ENCODE peak calls at places on chromosomes 1 and 21, in five cellular contexts. G is left lung, R is neural crest cell, H is epithelial cell of esophagus, U is uterus. V is an unnamed sample.

GRCh38 chr1:7572654-7573152 is 198.4 kb upstream of the VAMP3 start:
- DNase-seq in G (peak), U (no peak), R (no peak), H (peak), V (no peak)

GRCh38 chr1:10434590-10434989 is 4.4 kb downstream of the CENPS start:
- DNase-seq in G (no peak), U (no peak), R (no peak), H (no peak), V (no peak)

GRCh38 chr1:31479801-31480200 is 66.8 kb downstream of the SERINC2 start:
- DNase-seq in R (no peak), U (no peak), H (peak), G (no peak), V (no peak)

GRCh38 chr21:19640964-19641363 is 1237.4 kb upstream of the TMPRSS15 start:
- DNase-seq in H (no peak), R (no peak), U (no peak), G (no peak), V (no peak)

GRCh38 chr1:51714374-51715019 is 97.6 kb downstream of the OSBPL9 start:
- DNase-seq in G (no peak), U (no peak), R (no peak), H (no peak), V (no peak)

GRCh38 chr1:27144920-27145661 is 9.8 kb downstream of the SLC9A1 start:
- DNase-seq in R (no peak), G (no peak), H (no peak), U (no peak), V (no peak)

GRCh38 chr21:27631471-27631870 is 664.6 kb upstream of the ADAMTS5 start:
- DNase-seq in H (no peak), R (no peak), G (no peak), U (no peak), V (no peak)

GRCh38 chr1:153347856-153348255 is 785 bp downstream of the PGLYRP4 start:
- DNase-seq in G (no peak), H (no peak), R (no peak), U (no peak), V (no peak)

GRCh38 chr1:174407705-174408104 is 40.1 kb upstream of the GPR52 start:
- DNase-seq in G (no peak), R (no peak), H (no peak), U (no peak), V (no peak)

GRCh38 chr1:45403298-45404079 is 63.2 kb upstream of the MUTYH start:
- DNase-seq in H (peak), U (no peak), G (no peak), R (no peak), V (no peak)

GRCh38 chr1:234915923-234916675 is 212.5 kb downstream of the TOMM20 start:
- DNase-seq in R (no peak), G (no peak), H (no peak), U (peak), V (no peak)

GRCh38 chr1:41783189-41783639 is 135.5 kb downstream of the HIVEP3 start:
- DNase-seq in H (peak), U (no peak), R (no peak), G (no peak), V (no peak)

GRCh38 chr21:16533692-16534407 is 804.1 kb downstream of the USP25 start:
- DNase-seq in G (no peak), R (no peak), H (no peak), U (no peak), V (no peak)

GRCh38 chr1:117068580-117068979 is 8.5 kb downstream of the TTF2 start:
- DNase-seq in R (no peak), U (no peak), G (no peak), H (no peak), V (no peak)

GRCh38 chr1:59502009-59502691 is 205.3 kb downstream of the FGGY start:
- DNase-seq in U (no peak), G (no peak), H (peak), R (no peak), V (no peak)

GRCh38 chr21:28333455-28334108 is 659.1 kb downstream of the LTN1 start:
- DNase-seq in G (no peak), H (peak), U (no peak), R (no peak), V (no peak)

GRCh38 chr1:147515046-147515869 is 26.0 kb upstream of the BCL9 start:
- DNase-seq in H (peak), R (no peak), G (no peak), U (no peak), V (no peak)

GRCh38 chr1:202643397-202644218 is 66.6 kb downstream of the SYT2 start:
- DNase-seq in U (no peak), H (no peak), G (peak), R (no peak), V (no peak)

GRCh38 chr1:114770989-114771388 is 9.5 kb downstream of the SIKE1 start:
- DNase-seq in R (no peak), G (no peak), U (no peak), H (no peak), V (no peak)

GRCh38 chr1:193685986-193686385 is 499.6 kb upstream of the B3GALT2 start:
- DNase-seq in H (no peak), U (no peak), G (no peak), R (no peak), V (no peak)

GRCh38 chr1:206505702-206506375 is 1.5 kb upstream of the RASSF5 start:
- DNase-seq in R (no peak), H (peak), U (no peak), G (no peak), V (no peak)

GRCh38 chr1:41803656-41804055 is 115.1 kb downstream of the HIVEP3 start:
- DNase-seq in R (no peak), U (no peak), H (peak), G (no peak), V (no peak)

GRCh38 chr1:52756020-52756419 is 29.8 kb downstream of the ZYG11B start:
- DNase-seq in H (no peak), U (no peak), R (no peak), G (no peak), V (no peak)
- TF ChIP-seq CTCF in H (no peak), U (no peak), R (no peak), G (no peak), V (no peak)

GRCh38 chr1:36369061-36369470 is 16.7 kb downstream of the STK40 start:
- DNase-seq in H (peak), R (peak), G (no peak), U (peak), V (peak)
- TF ChIP-seq CTCF in H (peak), R (peak), G (peak), U (peak), V (peak)

GRCh38 chr1:65309317-65310077 is at the start of gene DNAJC6:
- DNase-seq in U (peak), G (peak), H (peak), R (peak), V (peak)
- TF ChIP-seq CTCF in U (no peak), G (no peak), H (no peak), R (no peak), V (no peak)

DNA sequence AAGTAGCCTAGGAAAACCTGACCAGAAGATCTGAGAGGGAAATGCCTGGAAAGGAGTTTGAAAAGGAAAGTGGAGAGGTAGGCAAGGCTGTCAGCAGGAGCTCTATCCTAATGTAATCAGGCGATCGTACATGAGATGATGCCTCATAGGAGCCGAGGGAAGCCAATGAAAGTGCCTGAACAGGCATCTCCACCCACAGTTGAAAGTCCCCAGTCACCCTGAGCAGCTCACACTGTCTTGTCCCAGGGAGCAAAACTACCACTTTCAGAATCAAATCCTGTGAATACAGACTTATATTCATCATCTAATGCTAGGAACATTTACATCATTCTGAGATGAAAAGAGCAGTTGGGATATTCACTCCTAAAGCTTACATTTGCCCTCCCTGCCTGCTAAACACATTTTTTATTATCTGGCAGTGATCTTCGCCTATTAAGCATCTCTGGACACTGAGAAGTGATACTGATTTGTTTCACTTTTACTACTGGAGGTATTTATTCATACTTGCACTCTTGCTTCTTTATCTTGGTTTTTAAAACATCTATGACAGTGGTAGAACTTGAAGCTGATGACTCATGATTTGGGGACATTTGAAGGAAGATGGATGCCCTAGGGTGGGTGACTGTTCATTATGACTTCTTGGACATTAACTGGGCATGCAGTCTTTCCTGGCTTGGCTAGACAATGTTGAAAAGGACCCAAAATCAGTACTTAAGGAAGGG is 221.6 kb downstream of the SEC16B start:
- DNase-seq in R (no peak), H (no peak), U (no peak), G (no peak), V (no peak)
- TF ChIP-seq CTCF in R (no peak), H (no peak), U (no peak), G (no peak), V (no peak)

DNA sequence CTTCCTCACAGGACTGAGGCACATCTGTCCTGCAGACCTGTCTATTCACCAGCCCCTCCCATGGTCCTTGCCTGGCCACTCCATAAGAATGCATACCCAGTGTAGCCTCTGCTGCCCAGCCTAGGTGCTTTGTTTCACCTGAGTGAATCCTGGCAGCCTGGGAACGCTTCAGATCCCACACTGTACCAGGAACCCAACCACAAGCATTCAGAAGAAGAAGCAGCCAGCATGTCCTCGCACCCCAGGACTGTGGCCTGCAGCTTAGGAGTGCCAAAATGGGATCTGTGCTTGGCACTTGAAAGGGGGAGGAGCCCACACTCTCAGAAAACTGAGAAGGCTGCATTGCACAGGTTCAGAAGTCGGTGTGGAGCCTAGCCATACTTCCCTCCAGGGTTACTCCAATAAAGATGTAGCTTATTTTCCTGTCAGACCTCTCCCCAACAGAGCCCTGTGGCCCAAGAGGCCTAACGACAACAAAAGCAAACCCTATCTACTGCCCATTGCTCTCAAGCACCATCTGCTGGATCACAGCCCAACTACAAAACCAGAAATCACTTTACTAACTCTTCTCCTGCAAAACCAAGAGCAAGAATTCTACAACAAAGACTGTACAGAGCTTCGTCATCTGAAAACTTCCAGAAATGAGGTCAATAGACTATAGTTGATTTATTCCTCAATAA is 923.1 kb upstream of the NEGR1 start:
- DNase-seq in U (no peak), G (peak), H (peak), R (no peak), V (no peak)
- TF ChIP-seq CTCF in U (no peak), G (no peak), H (no peak), R (peak), V (no peak)

GRCh38 chr21:30257773-30258172 is 25.0 kb downstream of the KRTAP24-1 start:
- DNase-seq in R (no peak), G (no peak), U (no peak), H (peak), V (no peak)
- TF ChIP-seq CTCF in R (peak), G (peak), U (no peak), H (peak), V (no peak)

DNA sequence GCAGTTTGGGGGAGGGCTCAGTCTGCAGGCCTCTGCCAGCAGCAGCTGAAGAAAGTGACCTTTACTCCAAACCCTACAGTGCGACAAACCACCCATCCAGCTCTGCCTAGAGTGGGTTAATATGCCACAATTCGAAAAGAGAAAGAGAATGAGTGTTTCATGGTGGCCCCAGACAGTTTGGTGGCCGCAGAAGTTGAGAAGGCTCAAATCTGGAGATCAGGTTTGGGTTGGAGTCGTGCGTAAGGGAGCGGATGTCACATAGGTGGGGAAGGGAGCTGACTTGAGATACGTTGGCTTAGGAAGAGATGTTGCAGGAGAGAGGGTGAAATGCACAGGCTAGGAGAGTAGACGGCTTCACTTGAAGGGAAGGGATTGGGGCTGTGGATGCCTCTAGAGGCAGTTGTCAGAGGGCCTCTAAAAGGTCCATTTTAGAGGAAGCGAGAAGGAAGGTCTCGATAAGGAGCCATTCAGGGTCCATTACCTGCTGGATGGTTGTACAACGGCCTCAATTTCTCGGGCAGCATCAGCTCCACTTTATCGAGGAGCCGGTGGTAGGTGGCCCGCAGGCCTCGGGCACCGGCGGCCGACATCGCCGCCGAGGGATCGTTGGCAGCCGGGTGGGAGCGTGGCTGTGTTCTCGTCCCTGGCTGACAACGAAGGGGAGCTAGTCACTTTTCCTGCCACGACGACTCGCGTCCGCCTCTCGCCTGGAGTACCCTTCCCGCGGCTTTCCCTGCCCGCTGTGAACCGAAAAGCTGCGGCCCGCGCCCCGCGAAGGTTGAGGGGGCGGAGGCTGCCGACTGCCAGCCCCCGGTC is 1.0 kb upstream of the DCAF6 start:
- DNase-seq in U (peak), H (peak), G (no peak), R (peak), V (no peak)
- TF ChIP-seq CTCF in U (no peak), H (no peak), G (no peak), R (no peak), V (no peak)

GRCh38 chr1:43367904-43368645 is at the start of gene ELOVL1:
- DNase-seq in R (peak), U (peak), H (peak), G (peak), V (peak)
- TF ChIP-seq CTCF in R (no peak), U (peak), H (peak), G (no peak), V (no peak)

GRCh38 chr1:18200136-18200717 is 92.6 kb downstream of the IGSF21 start:
- DNase-seq in H (no peak), R (no peak), G (no peak), U (no peak), V (no peak)
- TF ChIP-seq CTCF in H (no peak), R (no peak), G (no peak), U (no peak), V (no peak)

GRCh38 chr1:246246430-246246829 is 260.6 kb downstream of the SMYD3 start:
- DNase-seq in R (no peak), H (no peak), G (no peak), U (no peak), V (no peak)
- TF ChIP-seq CTCF in R (no peak), H (no peak), G (no peak), U (no peak), V (no peak)

V was measured in ascending aorta.